ENCODE peak calls at places on chromosomes 13 and 19, in four cellular contexts. N is PC-9; T is naive thymus-derived CD4-positive, alpha-beta T cell; H is CD8-positive, alpha-beta memory T cell. Q is an unnamed sample. For H3K9me3, the result is how much of the 10 kb centered on the place peaks cover.

GRCh38 chr13:111423168-111423785 is 102.8 kb downstream of the TEX29 start:
- DNase-seq in N (peak), H (no peak), T (no peak), Q (no peak)

GRCh38 chr13:110387451-110388140 is 80.5 kb downstream of the COL4A2 start:
- DNase-seq in H (no peak), T (no peak), N (no peak), Q (peak)

GRCh38 chr19:4687396-4687795 is 17.3 kb upstream of the MYDGF start:
- DNase-seq in N (no peak), H (no peak), T (no peak), Q (no peak)

GRCh38 chr19:48480476-48481190 is 11.5 kb downstream of the CYTH2 start:
- DNase-seq in N (no peak), T (peak), H (peak), Q (peak)

GRCh38 chr19:45071969-45072790 is 4.1 kb downstream of the ZNF296 start:
- DNase-seq in N (no peak), H (no peak), T (no peak), Q (no peak)

GRCh38 chr19:46555684-46556083 is 45.4 kb upstream of the CALM3 start:
- DNase-seq in N (no peak), H (no peak), T (no peak), Q (no peak)

GRCh38 chr19:40638327-40638726 is 37.2 kb downstream of the LTBP4 start:
- DNase-seq in H (no peak), T (no peak), N (no peak), Q (no peak)

GRCh38 chr13:51801631-51802099 is 2.3 kb downstream of the DHRS12 start:
- DNase-seq in H (no peak), N (peak), T (no peak), Q (no peak)

GRCh38 chr19:29263305-29264080 is 50.5 kb upstream of the UQCRFS1 start:
- DNase-seq in N (peak), T (peak), H (peak), Q (no peak)

GRCh38 chr13:98528663-98529064 is 48.2 kb downstream of the STK24 start:
- DNase-seq in T (no peak), N (no peak), H (no peak), Q (no peak)

GRCh38 chr13:98557934-98558630 is 18.8 kb downstream of the STK24 start:
- DNase-seq in H (no peak), N (no peak), T (no peak), Q (no peak)

GRCh38 chr19:30879225-30879624 is 470.0 kb downstream of the TSHZ3 start:
- DNase-seq in N (no peak), T (no peak), H (no peak), Q (no peak)

GRCh38 chr19:2758601-2759313 is 18.9 kb upstream of the SLC39A3 start:
- DNase-seq in T (no peak), N (no peak), H (no peak), Q (no peak)

GRCh38 chr13:73230714-73231113 is 171.9 kb downstream of the KLF5 start:
- DNase-seq in N (no peak), T (peak), H (no peak), Q (no peak)

GRCh38 chr19:42480335-42481095 is 37.8 kb upstream of the CXCL17 start:
- DNase-seq in T (no peak), H (no peak), N (peak), Q (no peak)

GRCh38 chr19:41753159-41753558 is 2.2 kb upstream of the CEACAM6 start:
- DNase-seq in H (peak), T (peak), N (peak), Q (no peak)

GRCh38 chr13:70829748-70830147 is 721.5 kb upstream of the KLHL1 start:
- DNase-seq in T (no peak), N (no peak), H (no peak), Q (no peak)

GRCh38 chr19:27890696-27891095 is 1322.3 kb downstream of the UQCRFS1 start:
- DNase-seq in N (no peak), H (no peak), T (no peak), Q (no peak)

GRCh38 chr13:113972451-113973217 is 1.2 kb downstream of the C13orf46 start:
- DNase-seq in H (no peak), T (no peak), N (no peak), Q (no peak)

GRCh38 chr13:28313579-28313978 is 175.2 kb downstream of the PAN3 start:
- DNase-seq in H (no peak), T (no peak), N (no peak), Q (no peak)

GRCh38 chr19:39506944-39507714 is 7.8 kb upstream of the SELENOV start:
- DNase-seq in T (peak), N (peak), H (peak), Q (no peak)

GRCh38 chr13:97986841-97987240 is 33.4 kb downstream of the IPO5 start:
- DNase-seq in T (no peak), N (no peak), H (no peak), Q (no peak)

DNA sequence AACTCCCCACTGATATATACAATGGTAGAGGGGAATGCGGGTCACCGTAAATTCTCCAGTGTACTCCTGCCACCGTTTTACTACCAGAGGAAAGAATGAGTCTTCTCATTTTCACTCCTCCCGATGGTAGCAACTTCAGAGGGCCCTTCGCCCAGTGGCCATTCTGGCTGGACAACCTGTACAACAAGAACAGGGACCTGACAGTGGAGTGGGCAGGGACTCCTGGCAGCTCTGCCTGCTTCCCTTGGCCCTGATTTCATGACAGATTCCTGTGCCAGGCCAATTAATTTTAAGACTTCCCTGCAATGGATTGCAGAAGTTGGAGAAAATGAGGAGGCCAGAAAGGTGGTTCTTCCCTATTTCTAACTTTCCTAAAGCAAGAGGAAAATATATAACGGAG is 148.9 kb downstream of the GPC6 start:
- DNase-seq in N (no peak), H (no peak), T (no peak), Q (no peak)
- H3K27ac ChIP-seq in N (no peak), H (no peak), T (no peak), Q (no peak)

DNA sequence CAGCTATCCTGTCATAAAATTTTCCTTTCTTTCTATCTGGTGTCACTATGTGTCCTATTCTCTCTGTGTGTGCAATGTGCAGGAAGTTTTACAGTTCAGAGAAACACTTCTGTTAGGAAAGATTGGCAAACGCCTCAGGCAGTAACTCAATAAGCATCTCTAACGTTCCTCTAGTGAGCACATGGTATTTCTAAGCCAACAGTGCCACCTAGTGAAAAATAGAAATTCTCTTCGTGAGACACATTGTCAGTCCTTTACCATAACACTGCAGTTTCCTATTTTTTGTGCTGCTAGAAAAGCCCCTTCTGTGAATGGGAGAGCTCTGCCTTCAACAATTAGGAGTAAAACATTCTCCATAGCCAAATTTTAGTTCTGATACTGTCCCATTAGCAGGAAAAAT is 50.7 kb downstream of the ZNF723 start:
- DNase-seq in N (no peak), H (no peak), T (no peak), Q (no peak)
- H3K9me3 ChIP-seq in N (under half), H (under half), T (under half), Q (under half)

GRCh38 chr19:14369399-14370168 is 11.7 kb upstream of the ADGRE5 start:
- DNase-seq in N (no peak), T (peak), H (peak), Q (peak)

GRCh38 chr19:14366529-14366928 is 14.7 kb upstream of the ADGRE5 start:
- DNase-seq in N (peak), H (peak), T (peak), Q (no peak)

GRCh38 chr19:14368011-14368513 is 13.2 kb upstream of the ADGRE5 start:
- DNase-seq in T (peak), N (no peak), H (peak), Q (no peak)

GRCh38 chr19:14370169-14370998 is 10.9 kb upstream of the ADGRE5 start:
- DNase-seq in N (no peak), T (peak), H (peak), Q (no peak)

DNA sequence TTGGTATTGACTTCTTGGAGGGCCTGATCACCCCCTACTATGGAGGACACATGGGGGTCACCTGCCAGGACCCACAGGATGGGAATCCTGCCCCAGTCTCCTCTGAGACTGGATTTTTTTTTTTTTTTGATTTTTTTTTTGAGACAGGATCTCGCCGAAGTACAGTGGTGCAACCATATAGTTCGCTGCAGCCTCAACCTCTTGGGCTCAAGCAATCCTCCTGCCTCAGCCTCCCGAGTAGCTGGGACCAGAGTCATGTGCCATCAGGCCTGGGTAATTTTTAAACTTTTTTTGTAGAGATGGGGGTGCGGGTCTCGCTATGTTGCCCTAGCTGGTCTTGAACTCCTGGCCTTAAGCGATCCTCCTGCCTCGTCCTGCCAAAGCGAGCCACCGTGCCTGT is 14.2 kb upstream of the ADGRE5 start:
- DNase-seq in T (no peak), N (no peak), H (no peak), Q (no peak)
- H3K27ac ChIP-seq in T (peak), N (no peak), H (peak), Q (peak)

DNA sequence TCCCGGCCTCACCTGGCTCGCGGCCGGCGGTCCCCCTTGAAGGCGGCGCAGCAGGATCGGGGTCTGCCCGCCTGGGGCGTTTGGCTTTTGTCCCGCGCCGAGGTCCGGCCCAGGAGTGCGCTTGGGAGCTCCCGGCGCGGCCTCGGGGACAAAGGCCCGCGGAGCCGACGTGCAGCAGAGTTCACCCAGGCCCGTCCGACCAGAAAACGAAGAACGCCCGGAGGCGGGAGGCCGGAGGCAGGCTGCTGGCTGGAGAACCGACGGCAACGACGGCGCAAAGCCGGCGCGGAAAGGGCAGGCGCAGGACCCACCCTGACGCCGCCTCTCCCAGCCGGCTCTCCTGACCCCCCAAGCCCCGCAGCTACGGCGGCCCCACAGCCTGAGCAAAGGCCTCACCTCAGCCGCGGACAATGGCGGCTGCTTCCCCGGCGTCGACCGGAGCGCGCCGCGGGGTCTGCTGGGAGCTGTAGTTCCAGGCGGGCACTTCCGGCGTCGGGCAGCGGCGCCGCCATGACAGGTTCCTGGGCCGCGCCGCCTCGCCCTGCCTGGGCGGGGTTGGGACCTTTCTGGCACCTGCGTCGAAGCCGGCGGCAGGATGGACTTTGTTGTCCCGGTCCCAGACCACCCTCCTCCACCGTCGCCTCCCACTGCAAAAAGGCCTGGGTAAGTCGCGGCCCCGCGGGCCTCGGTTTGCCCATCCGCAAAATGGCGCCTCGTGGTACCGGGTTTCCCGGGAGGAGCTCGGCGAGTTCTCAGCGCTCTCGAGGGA is at the start of gene ZNF606:
- DNase-seq in T (peak), H (peak), N (peak), Q (peak)
- H3K9me3 ChIP-seq in T (under half), H (half or more), N (under half), Q (under half)

GRCh38 chr13:77828815-77829214 is 89.8 kb downstream of the EDNRB start:
- DNase-seq in N (no peak), T (no peak), H (no peak), Q (no peak)
- H3K27ac ChIP-seq in N (no peak), T (no peak), H (no peak), Q (no peak)